ENCODE peak calls at places on chromosomes 6 and 20, in nine cellular contexts. K is HFF-Myc; C is ACHN; D is NCI-H446; F is WTC11; S is epithelial cell of esophagus; Z is sigmoid colon; W is stimulated activated CD4-positive, alpha-beta T cell treated with anti-CD3 and anti-CD28 coated beads, Interleukin-4, amount 100 ng/mL, for 48 hours; R is NCI-H2029. T is an unnamed sample.

GRCh38 chr6:10210052-10210451 is 204.8 kb downstream of the TFAP2A start:
- DNase-seq in K (peak), C (peak), D (no peak), F (no peak), S (peak), Z (no peak), W (no peak), R (no peak), T (peak)

GRCh38 chr6:4655196-4656025 is 120.8 kb upstream of the CDYL start:
- DNase-seq in K (no peak), C (no peak), D (no peak), F (no peak), S (no peak), Z (no peak), W (no peak), R (no peak), T (no peak)

GRCh38 chr6:113707194-113707593 is 150.0 kb upstream of the MARCKS start:
- DNase-seq in K (no peak), C (no peak), D (no peak), F (no peak), S (no peak), Z (no peak), W (no peak), R (no peak), T (no peak)

GRCh38 chr6:79170915-79171314 is 63.6 kb downstream of the HMGN3 start:
- DNase-seq in K (no peak), C (peak), D (peak), F (no peak), S (peak), Z (no peak), W (no peak), R (peak), T (no peak)

GRCh38 chr6:72689107-72689954 is 67.5 kb downstream of the KCNQ5 start:
- DNase-seq in K (no peak), C (no peak), D (no peak), F (no peak), S (no peak), Z (no peak), W (no peak), R (no peak), T (no peak)

GRCh38 chr6:111992851-111993250 is 61.1 kb upstream of the CCN6 start:
- DNase-seq in K (no peak), C (no peak), D (no peak), F (no peak), S (peak), Z (no peak), W (peak), R (no peak), T (no peak)

GRCh38 chr6:74879234-74879633 is 326.6 kb downstream of the COL12A1 start:
- DNase-seq in K (peak), C (no peak), D (no peak), F (no peak), S (peak), Z (no peak), W (no peak), R (no peak), T (no peak)

GRCh38 chr20:61837200-61837599 is 228.5 kb downstream of the TAF4 start:
- DNase-seq in K (no peak), C (no peak), D (no peak), F (no peak), S (no peak), Z (no peak), W (no peak), R (no peak), T (no peak)

GRCh38 chr6:41587223-41587879 is 41.2 kb downstream of the FOXP4 start:
- DNase-seq in K (no peak), C (no peak), D (no peak), F (no peak), S (no peak), Z (no peak), W (no peak), R (no peak), T (no peak)

GRCh38 chr6:35128496-35128895 is 12.6 kb downstream of the TCP11 start:
- DNase-seq in K (no peak), C (no peak), D (no peak), F (no peak), S (no peak), Z (no peak), W (no peak), R (no peak), T (no peak)

GRCh38 chr6:151141685-151142084 is 98.1 kb upstream of the AKAP12 start:
- DNase-seq in K (no peak), C (no peak), D (no peak), F (no peak), S (peak), Z (no peak), W (no peak), R (no peak), T (no peak)

GRCh38 chr6:104718672-104719071 is 141.0 kb downstream of the HACE1 start:
- DNase-seq in K (no peak), C (no peak), D (no peak), F (no peak), S (no peak), Z (no peak), W (no peak), R (no peak), T (no peak)

GRCh38 chr20:54364365-54364764 is 111.0 kb upstream of the DOK5 start:
- DNase-seq in K (no peak), C (no peak), D (no peak), F (no peak), S (no peak), Z (no peak), W (no peak), R (no peak), T (no peak)

GRCh38 chr20:61749406-61750075 is 316.1 kb downstream of the TAF4 start:
- DNase-seq in K (no peak), C (no peak), D (no peak), F (no peak), S (no peak), Z (no peak), W (no peak), R (no peak), T (no peak)

GRCh38 chr20:61499859-61500258 is 247.8 kb downstream of the CDH4 start:
- DNase-seq in K (no peak), C (no peak), D (no peak), F (no peak), S (peak), Z (no peak), W (no peak), R (no peak), T (no peak)

GRCh38 chr6:7087066-7087465 is 20.7 kb upstream of the RREB1 start:
- DNase-seq in K (no peak), C (peak), D (no peak), F (no peak), S (no peak), Z (no peak), W (no peak), R (no peak), T (no peak)

GRCh38 chr6:135604035-135604865 is 106.7 kb upstream of the AHI1 start:
- DNase-seq in K (no peak), C (no peak), D (no peak), F (no peak), S (no peak), Z (no peak), W (no peak), R (no peak), T (no peak)

GRCh38 chr6:142900467-142900961 is 44.5 kb downstream of the HIVEP2 start:
- DNase-seq in K (no peak), C (no peak), D (no peak), F (no peak), S (no peak), Z (no peak), W (no peak), R (no peak), T (no peak)

GRCh38 chr20:8647868-8648495 is 420.9 kb upstream of the PLCB4 start:
- DNase-seq in K (no peak), C (no peak), D (no peak), F (no peak), S (no peak), Z (peak), W (no peak), R (no peak), T (no peak)

GRCh38 chr20:199996-200395 is 10.5 kb upstream of the DEFB128 start:
- DNase-seq in K (no peak), C (no peak), D (no peak), F (no peak), S (no peak), Z (no peak), W (no peak), R (no peak), T (no peak)

GRCh38 chr6:91453479-91453878 is 866.6 kb upstream of the MAP3K7 start:
- DNase-seq in K (no peak), C (no peak), D (no peak), F (no peak), S (no peak), Z (no peak), W (no peak), R (no peak), T (no peak)

GRCh38 chr6:86715676-86716075 is 221.7 kb upstream of the HTR1E start:
- DNase-seq in K (no peak), C (peak), D (no peak), F (no peak), S (peak), Z (no peak), W (no peak), R (no peak), T (no peak)

T was measured in H54.